ENCODE peak calls at places on chromosomes 1 and 21, in four cellular contexts. K is heart left ventricle, G is psoas muscle, C is fibroblast of lung. S is an unnamed sample.

GRCh38 chr1:231026576-231026975 is 13.5 kb downstream of the FAM89A start:
- DNase-seq in K (no peak), G (no peak), C (no peak), S (no peak)

GRCh38 chr1:207868252-207868768 is 42.6 kb downstream of the CD34 start:
- DNase-seq in K (peak; percentile 60), G (no peak), C (no peak), S (no peak)

GRCh38 chr21:46202592-46203202 is 18.4 kb upstream of the SPATC1L start:
- DNase-seq in K (no peak), G (no peak), C (no peak), S (no peak)

GRCh38 chr1:42964032-42964812 is 5.6 kb upstream of the SLC2A1 start:
- DNase-seq in K (no peak), G (no peak), C (no peak), S (no peak)

GRCh38 chr1:39872698-39873097 is 10.6 kb downstream of the TRIT1 start:
- DNase-seq in K (no peak), G (no peak), C (no peak), S (no peak)

GRCh38 chr1:244821134-244821533 is 14.3 kb upstream of the COX20 start:
- DNase-seq in K (no peak), G (no peak), C (peak; percentile 25), S (no peak)

GRCh38 chr21:38773108-38774061 is 32.3 kb upstream of the ETS2 start:
- DNase-seq in K (peak; percentile 52), G (peak; percentile 58), C (peak; percentile 97), S (peak; percentile 97)

GRCh38 chr1:43009274-43009673 is 50.6 kb upstream of the SLC2A1 start:
- DNase-seq in K (no peak), G (no peak), C (no peak), S (no peak)

GRCh38 chr1:160025314-160025713 is 6.5 kb downstream of the PIGM start:
- DNase-seq in K (no peak), G (no peak), C (no peak), S (no peak)

DNA sequence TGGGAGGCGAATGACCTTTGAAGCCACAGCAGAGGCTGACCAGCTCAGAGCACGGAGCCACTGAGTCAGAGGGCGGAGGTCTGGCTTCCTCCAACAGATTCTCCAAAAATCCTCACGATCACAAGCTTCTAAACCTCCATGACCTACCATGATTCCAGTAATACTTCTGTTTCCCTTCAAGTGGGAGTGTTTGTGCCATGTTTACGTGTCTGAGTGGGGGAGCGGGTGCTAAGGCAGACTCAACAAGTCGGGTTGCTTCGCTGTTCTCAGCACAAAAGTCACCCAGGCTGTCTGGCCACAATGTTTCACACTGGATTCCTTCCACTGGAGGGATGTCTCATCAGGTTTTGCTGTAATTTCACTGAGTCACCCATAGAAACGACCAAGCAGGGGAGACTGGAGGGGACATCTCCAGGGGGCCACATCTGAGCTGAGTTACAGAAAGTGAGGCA is 86.2 kb downstream of the SLC66A1 start:
- DNase-seq in K (no peak), G (no peak), C (peak; percentile 100), S (peak; percentile 63)
- TF ChIP-seq CTCF in K (peak; percentile 17), G (no peak), C (peak; percentile 64), S (peak; percentile 39)

DNA sequence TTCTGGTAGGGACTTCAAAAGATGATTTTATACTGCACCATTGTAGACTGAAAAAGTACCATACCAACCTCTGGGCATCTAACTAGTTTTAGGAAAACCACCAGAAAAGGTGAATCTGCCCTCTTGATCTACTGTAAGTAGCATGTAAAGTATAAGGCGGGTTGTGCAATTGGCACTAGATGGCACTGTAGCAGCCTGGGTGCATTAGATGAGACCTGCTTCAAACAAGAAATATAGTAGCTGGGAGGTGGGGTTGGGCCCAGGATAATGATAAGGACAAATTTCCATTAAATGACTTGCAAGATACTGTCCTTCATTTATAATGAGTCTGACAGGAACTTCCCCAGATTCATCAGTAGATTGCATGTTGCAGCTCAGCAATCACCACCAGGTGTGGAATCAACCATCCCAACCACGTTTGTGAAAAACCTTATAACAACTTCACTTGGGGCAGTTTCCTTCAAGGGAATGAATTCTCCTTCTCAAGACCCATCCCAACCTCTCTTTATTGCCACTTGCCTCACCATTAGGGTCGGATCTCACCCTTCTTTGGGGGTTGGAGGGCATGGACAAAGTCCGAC is 37.3 kb upstream of the IL10 start:
- DNase-seq in K (no peak), G (no peak), C (peak; percentile 35), S (no peak)
- TF ChIP-seq CTCF in K (peak; percentile 41), G (peak; percentile 15), C (peak; percentile 53), S (peak; percentile 60)

GRCh38 chr1:112358798-112359408 is 37.1 kb upstream of the CTTNBP2NL start:
- DNase-seq in K (peak; percentile 75), G (peak; percentile 84), C (peak; percentile 35), S (no peak)
- TF ChIP-seq CTCF in K (peak; percentile 81), G (peak; percentile 58), C (peak; percentile 89), S (peak; percentile 89)

GRCh38 chr1:178393370-178393769 is 103.4 kb downstream of the CLEC20A start:
- DNase-seq in K (no peak), G (no peak), C (no peak), S (no peak)

GRCh38 chr1:178397678-178398077 is 99.1 kb downstream of the CLEC20A start:
- DNase-seq in K (no peak), G (no peak), C (peak; percentile 25), S (no peak)

GRCh38 chr1:178399177-178399728 is 97.5 kb downstream of the CLEC20A start:
- DNase-seq in K (no peak), G (no peak), C (no peak), S (no peak)

GRCh38 chr1:178396789-178397188 is 100.0 kb downstream of the CLEC20A start:
- DNase-seq in K (no peak), G (no peak), C (no peak), S (no peak)
- TF ChIP-seq CTCF in K (no peak), G (no peak), C (no peak), S (no peak)

DNA sequence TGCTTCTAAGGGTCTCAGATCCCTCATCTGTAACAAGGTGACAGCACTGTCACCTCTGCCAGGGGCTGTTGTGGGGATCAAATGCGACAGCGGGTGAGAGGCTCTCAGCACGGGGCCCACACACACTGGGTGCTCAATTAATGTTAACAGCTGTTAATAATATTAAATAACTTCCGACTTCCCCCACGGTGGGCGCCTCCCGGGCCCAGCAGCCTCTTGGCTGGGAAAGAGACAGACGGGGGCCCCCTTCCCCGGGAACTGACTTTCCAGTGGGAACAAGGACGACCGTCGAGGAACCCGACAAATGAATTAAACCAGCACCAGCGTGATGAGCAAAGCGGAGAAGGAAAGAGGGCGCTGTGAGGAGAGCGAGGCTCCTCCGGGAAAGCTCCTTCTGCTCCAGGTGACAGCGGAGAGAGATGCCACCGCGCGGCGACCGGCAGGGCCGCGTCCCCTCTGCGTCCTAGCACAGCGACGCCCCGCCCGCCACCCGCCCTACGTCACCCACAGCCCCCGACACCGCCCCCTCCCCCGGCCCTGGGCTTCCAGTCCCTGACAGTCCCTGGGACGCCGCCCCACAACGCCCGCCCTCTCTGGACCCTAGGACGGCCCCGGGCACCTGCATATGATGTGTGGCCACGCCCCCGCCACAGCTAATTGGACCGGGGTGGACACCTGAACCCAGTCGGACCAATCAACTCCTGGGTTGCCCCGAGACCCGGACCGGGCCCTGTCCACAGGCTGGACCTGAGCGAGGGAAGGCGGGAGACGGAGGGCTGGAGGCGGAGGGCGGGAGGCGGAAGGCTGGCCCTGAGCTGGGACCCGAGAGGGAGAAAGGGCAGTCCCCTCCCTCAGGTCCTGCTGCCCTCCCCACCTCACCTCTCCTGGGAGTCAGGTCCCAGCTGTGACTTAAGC is 38.2 kb downstream of the MATN1 start:
- DNase-seq in K (peak; percentile 59), G (no peak), C (no peak), S (no peak)
- TF ChIP-seq CTCF in K (no peak), G (no peak), C (no peak), S (no peak)